ENCODE peak calls at places on chromosomes 7 and 10, in six cellular contexts. One of them, this sample, is unnamed.

GRCh38 chr7:138875794-138876193 is 77.8 kb upstream of the ATP6V0A4 start:
- DNase-seq in CD8-positive, alpha-beta memory T cell: peak
- DNase-seq in PC-9: peak
- DNase-seq in endodermal cell: no peak
- DNase-seq in epithelial cell of proximal tubule: peak
- DNase-seq in neuronal stem cell: no peak
- DNase-seq in this sample: peak

GRCh38 chr10:28503114-28503513 is 29.8 kb upstream of the WAC start:
- DNase-seq in CD8-positive, alpha-beta memory T cell: no peak
- DNase-seq in PC-9: no peak
- DNase-seq in endodermal cell: no peak
- DNase-seq in epithelial cell of proximal tubule: no peak
- DNase-seq in neuronal stem cell: no peak
- DNase-seq in this sample: peak

GRCh38 chr10:13784067-13784466 is 197.3 kb downstream of the PRPF18 start:
- DNase-seq in CD8-positive, alpha-beta memory T cell: peak
- DNase-seq in PC-9: no peak
- DNase-seq in endodermal cell: peak
- DNase-seq in epithelial cell of proximal tubule: no peak
- DNase-seq in neuronal stem cell: no peak
- DNase-seq in this sample: peak

GRCh38 chr7:7352845-7353244 is 170.5 kb downstream of the C1GALT1 start:
- DNase-seq in CD8-positive, alpha-beta memory T cell: no peak
- DNase-seq in PC-9: peak
- DNase-seq in endodermal cell: peak
- DNase-seq in epithelial cell of proximal tubule: peak
- DNase-seq in neuronal stem cell: no peak
- DNase-seq in this sample: no peak

GRCh38 chr7:27129729-27130539 is 623 bp downstream of the HOXA4 start:
- DNase-seq in CD8-positive, alpha-beta memory T cell: peak
- DNase-seq in PC-9: no peak
- DNase-seq in endodermal cell: no peak
- DNase-seq in epithelial cell of proximal tubule: no peak
- DNase-seq in neuronal stem cell: no peak
- DNase-seq in this sample: no peak

GRCh38 chr7:127396184-127396583 is 3.7 kb upstream of the ZNF800 start:
- DNase-seq in CD8-positive, alpha-beta memory T cell: no peak
- DNase-seq in PC-9: no peak
- DNase-seq in endodermal cell: peak
- DNase-seq in epithelial cell of proximal tubule: no peak
- DNase-seq in neuronal stem cell: no peak
- DNase-seq in this sample: no peak

GRCh38 chr7:102925962-102926825 is 13.4 kb downstream of the LRRC17 start:
- DNase-seq in CD8-positive, alpha-beta memory T cell: no peak
- DNase-seq in PC-9: no peak
- DNase-seq in endodermal cell: no peak
- DNase-seq in epithelial cell of proximal tubule: no peak
- DNase-seq in neuronal stem cell: no peak
- DNase-seq in this sample: no peak

GRCh38 chr7:7265057-7265456 is 82.7 kb downstream of the C1GALT1 start:
- DNase-seq in CD8-positive, alpha-beta memory T cell: no peak
- DNase-seq in PC-9: no peak
- DNase-seq in endodermal cell: no peak
- DNase-seq in epithelial cell of proximal tubule: no peak
- DNase-seq in neuronal stem cell: no peak
- DNase-seq in this sample: no peak

GRCh38 chr7:93574269-93574645 is 267 bp downstream of the CALCR start:
- DNase-seq in CD8-positive, alpha-beta memory T cell: no peak
- DNase-seq in PC-9: no peak
- DNase-seq in endodermal cell: peak
- DNase-seq in epithelial cell of proximal tubule: no peak
- DNase-seq in neuronal stem cell: no peak
- DNase-seq in this sample: no peak

GRCh38 chr10:129861776-129862530 is 102.1 kb downstream of the EBF3 start:
- DNase-seq in CD8-positive, alpha-beta memory T cell: no peak
- DNase-seq in PC-9: no peak
- DNase-seq in endodermal cell: no peak
- DNase-seq in epithelial cell of proximal tubule: no peak
- DNase-seq in neuronal stem cell: no peak
- DNase-seq in this sample: no peak

GRCh38 chr7:7176421-7177043 is 5.8 kb upstream of the C1GALT1 start:
- DNase-seq in CD8-positive, alpha-beta memory T cell: no peak
- DNase-seq in PC-9: peak
- DNase-seq in endodermal cell: no peak
- DNase-seq in epithelial cell of proximal tubule: peak
- DNase-seq in neuronal stem cell: peak
- DNase-seq in this sample: peak

GRCh38 chr7:18509491-18509890 is 13.9 kb downstream of the HDAC9 start:
- DNase-seq in CD8-positive, alpha-beta memory T cell: no peak
- DNase-seq in PC-9: no peak
- DNase-seq in endodermal cell: no peak
- DNase-seq in epithelial cell of proximal tubule: no peak
- DNase-seq in neuronal stem cell: no peak
- DNase-seq in this sample: no peak

GRCh38 chr7:135712182-135712782 is 15.7 kb downstream of the SLC13A4 start:
- DNase-seq in CD8-positive, alpha-beta memory T cell: no peak
- DNase-seq in PC-9: no peak
- DNase-seq in endodermal cell: no peak
- DNase-seq in epithelial cell of proximal tubule: no peak
- DNase-seq in neuronal stem cell: no peak
- DNase-seq in this sample: peak

GRCh38 chr10:69928339-69928738 is 124.3 kb upstream of the MACROH2A2 start:
- DNase-seq in CD8-positive, alpha-beta memory T cell: no peak
- DNase-seq in PC-9: no peak
- DNase-seq in endodermal cell: no peak
- DNase-seq in epithelial cell of proximal tubule: no peak
- DNase-seq in neuronal stem cell: no peak
- DNase-seq in this sample: no peak

GRCh38 chr7:74365320-74366022 is 76.3 kb downstream of the CLIP2 start:
- DNase-seq in CD8-positive, alpha-beta memory T cell: no peak
- DNase-seq in PC-9: no peak
- DNase-seq in endodermal cell: peak
- DNase-seq in epithelial cell of proximal tubule: no peak
- DNase-seq in neuronal stem cell: peak
- DNase-seq in this sample: peak

GRCh38 chr7:143382126-143382790 is 1.1 kb downstream of the ZYX start:
- DNase-seq in CD8-positive, alpha-beta memory T cell: no peak
- DNase-seq in PC-9: no peak
- DNase-seq in endodermal cell: peak
- DNase-seq in epithelial cell of proximal tubule: no peak
- DNase-seq in neuronal stem cell: no peak
- DNase-seq in this sample: no peak

GRCh38 chr10:12416396-12417090 is 67.2 kb downstream of the CAMK1D start:
- DNase-seq in CD8-positive, alpha-beta memory T cell: no peak
- DNase-seq in PC-9: no peak
- DNase-seq in endodermal cell: no peak
- DNase-seq in epithelial cell of proximal tubule: no peak
- DNase-seq in neuronal stem cell: no peak
- DNase-seq in this sample: no peak

GRCh38 chr7:150566572-150566971 is 618 bp upstream of the GIMAP4 start:
- DNase-seq in CD8-positive, alpha-beta memory T cell: no peak
- DNase-seq in PC-9: no peak
- DNase-seq in endodermal cell: no peak
- DNase-seq in epithelial cell of proximal tubule: no peak
- DNase-seq in neuronal stem cell: no peak
- DNase-seq in this sample: no peak

GRCh38 chr10:118045842-118046490 is 775 bp downstream of the RAB11FIP2 start:
- DNase-seq in CD8-positive, alpha-beta memory T cell: peak
- DNase-seq in PC-9: no peak
- DNase-seq in endodermal cell: no peak
- DNase-seq in epithelial cell of proximal tubule: no peak
- DNase-seq in neuronal stem cell: no peak
- DNase-seq in this sample: peak

GRCh38 chr7:127588019-127588696 is at the start of gene ARF5:
- DNase-seq in CD8-positive, alpha-beta memory T cell: peak
- DNase-seq in PC-9: peak
- DNase-seq in endodermal cell: peak
- DNase-seq in epithelial cell of proximal tubule: no peak
- DNase-seq in neuronal stem cell: peak
- DNase-seq in this sample: no peak

GRCh38 chr10:121309164-121309563 is 289.1 kb downstream of the FGFR2 start:
- DNase-seq in CD8-positive, alpha-beta memory T cell: no peak
- DNase-seq in PC-9: no peak
- DNase-seq in endodermal cell: no peak
- DNase-seq in epithelial cell of proximal tubule: no peak
- DNase-seq in neuronal stem cell: no peak
- DNase-seq in this sample: no peak

GRCh38 chr10:89389254-89389653 is 3.2 kb upstream of the IFIT1 start:
- DNase-seq in CD8-positive, alpha-beta memory T cell: no peak
- DNase-seq in PC-9: no peak
- DNase-seq in endodermal cell: no peak
- DNase-seq in epithelial cell of proximal tubule: no peak
- DNase-seq in neuronal stem cell: no peak
- DNase-seq in this sample: no peak

GRCh38 chr7:91109200-91109599 is 155.0 kb upstream of the FZD1 start:
- DNase-seq in CD8-positive, alpha-beta memory T cell: no peak
- DNase-seq in PC-9: no peak
- DNase-seq in endodermal cell: no peak
- DNase-seq in epithelial cell of proximal tubule: no peak
- DNase-seq in neuronal stem cell: no peak
- DNase-seq in this sample: no peak

GRCh38 chr7:91112902-91113321 is 151.3 kb upstream of the FZD1 start:
- DNase-seq in CD8-positive, alpha-beta memory T cell: no peak
- DNase-seq in PC-9: no peak
- DNase-seq in endodermal cell: no peak
- DNase-seq in epithelial cell of proximal tubule: no peak
- DNase-seq in neuronal stem cell: no peak
- DNase-seq in this sample: no peak
- H3K4me3 ChIP-seq in CD8-positive, alpha-beta memory T cell: no peak
- H3K4me3 ChIP-seq in PC-9: no peak
- H3K4me3 ChIP-seq in endodermal cell: no peak
- H3K4me3 ChIP-seq in epithelial cell of proximal tubule: no peak
- H3K4me3 ChIP-seq in neuronal stem cell: no peak
- H3K4me3 ChIP-seq in this sample: no peak

DNA sequence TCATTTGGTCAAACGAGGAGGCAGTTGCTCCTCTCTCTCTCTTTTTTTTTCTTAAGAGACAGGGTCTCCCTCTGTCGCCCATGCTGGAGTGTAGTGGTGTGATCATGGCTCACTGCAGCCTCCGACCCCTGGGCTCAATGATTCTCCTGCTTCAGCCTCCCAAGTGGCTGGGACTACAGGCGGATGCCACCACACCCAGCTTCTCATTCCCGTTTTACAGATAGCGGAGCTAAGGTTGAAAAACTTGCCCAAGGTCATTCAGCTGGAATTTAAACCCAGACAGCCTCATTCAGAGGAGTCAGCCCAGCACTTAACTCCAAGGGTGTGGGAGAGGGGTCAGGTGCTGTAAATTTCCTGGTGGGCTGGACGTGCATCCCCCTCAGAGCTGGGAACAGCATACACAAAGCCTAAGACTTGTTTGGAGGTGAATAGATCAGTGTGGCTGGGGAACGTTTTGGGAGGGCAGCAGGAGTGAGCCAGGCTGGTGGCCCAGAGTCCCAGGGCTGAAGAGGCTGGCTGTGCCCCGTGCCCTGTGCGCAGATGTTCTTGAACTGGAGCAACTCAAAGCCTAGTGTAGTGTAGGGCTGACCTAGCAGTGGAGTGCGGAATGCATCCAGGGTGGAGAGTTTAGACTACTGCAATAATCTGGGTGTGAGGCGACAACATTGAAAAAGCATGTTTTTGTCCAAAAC is 2.3 kb downstream of the HTRA1 start:
- DNase-seq in CD8-positive, alpha-beta memory T cell: no peak
- DNase-seq in PC-9: no peak
- DNase-seq in endodermal cell: no peak
- DNase-seq in epithelial cell of proximal tubule: no peak
- DNase-seq in neuronal stem cell: no peak
- DNase-seq in this sample: no peak
- H3K4me3 ChIP-seq in CD8-positive, alpha-beta memory T cell: no peak
- H3K4me3 ChIP-seq in PC-9: no peak
- H3K4me3 ChIP-seq in endodermal cell: no peak
- H3K4me3 ChIP-seq in epithelial cell of proximal tubule: peak
- H3K4me3 ChIP-seq in neuronal stem cell: no peak
- H3K4me3 ChIP-seq in this sample: no peak

GRCh38 chr7:151696738-151697514 is 177.2 kb upstream of the RHEB start:
- DNase-seq in CD8-positive, alpha-beta memory T cell: no peak
- DNase-seq in PC-9: peak
- DNase-seq in endodermal cell: peak
- DNase-seq in epithelial cell of proximal tubule: no peak
- DNase-seq in neuronal stem cell: no peak
- DNase-seq in this sample: no peak

GRCh38 chr7:151695856-151696555 is 176.3 kb upstream of the RHEB start:
- DNase-seq in CD8-positive, alpha-beta memory T cell: no peak
- DNase-seq in PC-9: no peak
- DNase-seq in endodermal cell: no peak
- DNase-seq in epithelial cell of proximal tubule: no peak
- DNase-seq in neuronal stem cell: no peak
- DNase-seq in this sample: no peak

GRCh38 chr7:151699147-151699546 is 177.8 kb downstream of the PRKAG2 start:
- DNase-seq in CD8-positive, alpha-beta memory T cell: no peak
- DNase-seq in PC-9: peak
- DNase-seq in endodermal cell: no peak
- DNase-seq in epithelial cell of proximal tubule: no peak
- DNase-seq in neuronal stem cell: no peak
- DNase-seq in this sample: no peak

GRCh38 chr7:151697515-151697895 is 177.8 kb upstream of the RHEB start:
- DNase-seq in CD8-positive, alpha-beta memory T cell: no peak
- DNase-seq in PC-9: no peak
- DNase-seq in endodermal cell: no peak
- DNase-seq in epithelial cell of proximal tubule: no peak
- DNase-seq in neuronal stem cell: no peak
- DNase-seq in this sample: no peak

DNA sequence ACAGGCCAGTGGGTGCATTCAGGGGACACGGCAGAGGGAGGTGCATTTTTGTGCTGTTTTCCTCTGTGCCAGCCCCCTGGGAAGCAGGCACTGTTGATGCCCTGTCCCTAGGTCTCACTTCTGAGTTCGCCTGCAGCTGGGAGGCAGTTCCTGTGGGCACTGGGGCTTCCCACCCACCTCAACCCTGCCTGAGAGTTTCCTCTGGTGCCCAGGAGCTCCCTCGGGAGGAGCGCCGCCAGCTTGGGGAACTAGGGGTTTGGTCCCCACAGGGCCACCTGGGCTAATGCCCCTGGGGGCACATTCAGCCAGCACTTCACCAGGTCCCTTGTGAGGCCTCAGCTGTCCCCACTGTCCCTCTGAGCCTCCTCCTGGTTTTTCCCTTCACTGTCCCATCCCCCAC is 178.2 kb upstream of the RHEB start:
- DNase-seq in CD8-positive, alpha-beta memory T cell: no peak
- DNase-seq in PC-9: no peak
- DNase-seq in endodermal cell: no peak
- DNase-seq in epithelial cell of proximal tubule: no peak
- DNase-seq in neuronal stem cell: no peak
- DNase-seq in this sample: no peak
- H3K4me3 ChIP-seq in CD8-positive, alpha-beta memory T cell: no peak
- H3K4me3 ChIP-seq in PC-9: no peak
- H3K4me3 ChIP-seq in endodermal cell: no peak
- H3K4me3 ChIP-seq in epithelial cell of proximal tubule: no peak
- H3K4me3 ChIP-seq in neuronal stem cell: no peak
- H3K4me3 ChIP-seq in this sample: no peak

DNA sequence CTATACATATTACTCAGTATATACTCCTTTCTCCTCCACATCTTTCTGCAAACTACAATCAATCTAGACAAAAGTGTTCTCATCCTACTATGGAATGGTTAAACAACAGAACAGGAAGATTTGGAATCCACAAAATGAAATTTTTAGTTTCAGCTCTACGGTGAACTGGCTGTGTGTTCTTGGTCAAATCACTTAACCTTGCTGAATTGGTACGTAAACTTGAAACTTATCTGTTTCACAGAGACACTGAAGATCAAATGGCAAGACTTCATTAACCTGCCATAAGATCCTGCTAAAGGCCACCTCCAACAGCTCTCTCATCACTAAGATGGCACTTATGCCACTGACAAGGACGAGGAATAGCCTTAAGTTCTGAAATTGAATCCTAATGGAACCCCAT is 1.5 kb downstream of the NUDCD3 start:
- DNase-seq in CD8-positive, alpha-beta memory T cell: no peak
- DNase-seq in PC-9: no peak
- DNase-seq in endodermal cell: no peak
- DNase-seq in epithelial cell of proximal tubule: no peak
- DNase-seq in neuronal stem cell: no peak
- DNase-seq in this sample: no peak
- H3K4me3 ChIP-seq in CD8-positive, alpha-beta memory T cell: peak
- H3K4me3 ChIP-seq in PC-9: peak
- H3K4me3 ChIP-seq in endodermal cell: peak
- H3K4me3 ChIP-seq in epithelial cell of proximal tubule: peak
- H3K4me3 ChIP-seq in neuronal stem cell: no peak
- H3K4me3 ChIP-seq in this sample: peak

This sample was measured in HFF-Myc.